ENCODE peak calls at places on chromosomes 7 and 10, in ten cellular contexts. B is mesendoderm; K is A549; S is OCI-LY7; Z is PC-3; Q is stomach; O is CD4-positive, alpha-beta memory T cell; X is IMR-90; H is pancreas; E is heart left ventricle. R is an unnamed sample.

GRCh38 chr7:48424731-48425130 is 253.5 kb downstream of the ABCA13 start:
- DNase-seq in K (peak; percentile 34), Q (no peak), X (peak; percentile 6), S (peak; percentile 57), Z (peak; percentile 75), E (no peak), B (peak; percentile 49), O (no peak), H (no peak), R (no peak)

GRCh38 chr10:34854147-34854601 is 39.1 kb upstream of the PARD3 start:
- DNase-seq in Z (peak; percentile 98), X (peak; percentile 64), E (no peak), B (no peak), S (no peak), H (no peak), O (no peak), K (peak; percentile 64), Q (no peak), R (no peak)

GRCh38 chr10:35027567-35027966 is 62.6 kb downstream of the CUL2 start:
- DNase-seq in K (no peak), O (no peak), E (no peak), S (no peak), X (peak; percentile 39), H (no peak), Z (peak; percentile 88), B (peak; percentile 22), Q (no peak), R (no peak)

GRCh38 chr10:89414146-89414878 is at the start of gene IFIT5:
- DNase-seq in S (peak; percentile 80), E (peak; percentile 75), B (peak; percentile 82), K (peak; percentile 71), H (peak; percentile 60), X (peak; percentile 67), Z (peak; percentile 56), O (peak; percentile 83), Q (peak; percentile 67), R (peak; percentile 83)

GRCh38 chr10:91185239-91185875 is 35.1 kb upstream of the PCGF5 start:
- DNase-seq in S (no peak), Z (peak; percentile 38), X (peak; percentile 81), Q (no peak), K (peak; percentile 48), B (peak; percentile 57), E (peak; percentile 49), O (no peak), H (no peak), R (no peak)

GRCh38 chr10:123906884-123907652 is 15.5 kb upstream of the CPXM2 start:
- DNase-seq in Z (no peak), B (no peak), S (no peak), K (no peak), H (no peak), X (no peak), E (no peak), Q (no peak), O (no peak), R (no peak)

GRCh38 chr10:21122907-21123306 is 225.8 kb upstream of the NEBL start:
- DNase-seq in X (no peak), Q (no peak), E (no peak), Z (no peak), O (no peak), H (no peak), K (no peak), S (no peak), B (no peak), R (no peak)

GRCh38 chr7:69412331-69413146 is 185.7 kb upstream of the AUTS2 start:
- DNase-seq in Q (no peak), O (peak; percentile 2), S (peak; percentile 51), X (no peak), K (peak; percentile 89), H (no peak), Z (no peak), E (peak; percentile 74), B (peak; percentile 88), R (no peak)

GRCh38 chr10:120508393-120508792 is 51.4 kb downstream of the PLPP4 start:
- DNase-seq in H (no peak), Z (peak; percentile 90), K (peak; percentile 13), X (no peak), B (no peak), Q (no peak), E (no peak), S (no peak), O (no peak), R (no peak)

GRCh38 chr7:137418841-137419240 is 75.3 kb upstream of the PTN start:
- DNase-seq in O (no peak), S (no peak), E (no peak), Q (no peak), K (no peak), B (no peak), H (no peak), X (no peak), Z (no peak), R (no peak)

GRCh38 chr10:26621889-26622681 is 75.4 kb upstream of the PDSS1 start:
- DNase-seq in X (peak; percentile 0), O (no peak), B (peak; percentile 51), Z (peak; percentile 13), H (peak; percentile 12), E (peak; percentile 58), K (peak; percentile 18), S (no peak), Q (peak; percentile 85), R (no peak)

GRCh38 chr10:82529064-82529463 is 654.1 kb downstream of the NRG3 start:
- DNase-seq in K (no peak), B (no peak), X (no peak), S (no peak), O (no peak), Z (no peak), H (no peak), E (no peak), Q (no peak), R (no peak)

GRCh38 chr10:98365698-98366530 is 49.1 kb downstream of the PYROXD2 start:
- DNase-seq in O (no peak), K (no peak), H (no peak), Q (no peak), Z (no peak), X (no peak), B (no peak), E (no peak), S (no peak), R (no peak)

GRCh38 chr10:116470768-116471415 is 43.2 kb downstream of the PNLIPRP3 start:
- DNase-seq in B (peak; percentile 83), X (no peak), K (peak; percentile 41), S (peak; percentile 4), E (no peak), O (no peak), Q (no peak), H (peak; percentile 64), Z (peak; percentile 45), R (no peak)
- H3K4me1 ChIP-seq in B (peaks cover 3% of the 10 kb centered on the region), X (no peaks in the 10 kb centered on the region), K (no peaks in the 10 kb centered on the region), S (no peaks in the 10 kb centered on the region), E (no peaks in the 10 kb centered on the region), O (no peaks in the 10 kb centered on the region), Q (no peaks in the 10 kb centered on the region), H (peaks cover 5% of the 10 kb centered on the region), Z (no peaks in the 10 kb centered on the region), R (no peaks in the 10 kb centered on the region)

GRCh38 chr10:75430000-75430763 is 1.2 kb upstream of the LRMDA start:
- DNase-seq in Q (peak; percentile 70), H (peak; percentile 72), E (peak; percentile 81), X (no peak), O (no peak), B (peak; percentile 90), S (peak; percentile 8), Z (no peak), K (peak; percentile 50), R (no peak)
- H3K4me3 ChIP-seq in Q (no peak overlapping the region), H (no peak overlapping the region), E (peak overlapping the region; percentile 69), X (no peak overlapping the region), O (no peak overlapping the region), B (no peak overlapping the region), S (no peak overlapping the region), Z (no peak overlapping the region), K (peak overlapping the region; percentile 64), R (no peak overlapping the region)

DNA sequence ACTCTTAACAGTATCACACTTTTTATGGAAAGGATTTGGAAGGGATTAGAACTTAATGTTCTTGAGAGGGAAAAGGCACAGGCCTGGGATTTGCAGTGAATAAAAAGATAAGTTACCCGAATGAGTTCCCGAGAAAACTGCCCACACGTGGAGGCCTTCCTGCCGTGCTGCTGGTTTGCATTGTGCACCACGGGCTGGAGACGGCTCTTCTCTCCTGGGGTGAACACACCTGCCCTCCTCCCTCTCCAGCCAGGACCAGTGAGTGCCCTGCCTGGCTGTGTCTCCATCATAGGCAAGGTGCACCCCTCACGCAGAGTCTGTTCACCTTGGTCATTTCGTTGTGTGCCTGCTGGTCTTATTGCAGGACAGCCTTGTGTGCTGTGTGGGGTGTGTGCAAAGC is 336.3 kb upstream of the SHH start:
- DNase-seq in Z (no peak), O (no peak), H (no peak), S (no peak), E (no peak), K (no peak), X (no peak), Q (no peak), B (no peak), R (no peak)
- H3K4me1 ChIP-seq in Z (no peaks in the 10 kb centered on the region), O (no peaks in the 10 kb centered on the region), H (peaks cover 8% of the 10 kb centered on the region), S (no peaks in the 10 kb centered on the region), E (no peaks in the 10 kb centered on the region), K (peaks cover 13% of the 10 kb centered on the region), X (no peaks in the 10 kb centered on the region), Q (peaks cover 9% of the 10 kb centered on the region), B (no peaks in the 10 kb centered on the region), R (no peaks in the 10 kb centered on the region)

GRCh38 chr7:55131421-55131929 is 112.7 kb downstream of the EGFR start:
- DNase-seq in O (no peak), S (no peak), B (no peak), H (no peak), Q (no peak), Z (no peak), K (no peak), E (peak; percentile 44), X (peak; percentile 47), R (no peak)
- H3K4me3 ChIP-seq in O (no peak overlapping the region), S (no peak overlapping the region), B (no peak overlapping the region), H (no peak overlapping the region), Q (no peak overlapping the region), Z (no peak overlapping the region), K (no peak overlapping the region), E (no peak overlapping the region), X (no peak overlapping the region), R (no peak overlapping the region)

DNA sequence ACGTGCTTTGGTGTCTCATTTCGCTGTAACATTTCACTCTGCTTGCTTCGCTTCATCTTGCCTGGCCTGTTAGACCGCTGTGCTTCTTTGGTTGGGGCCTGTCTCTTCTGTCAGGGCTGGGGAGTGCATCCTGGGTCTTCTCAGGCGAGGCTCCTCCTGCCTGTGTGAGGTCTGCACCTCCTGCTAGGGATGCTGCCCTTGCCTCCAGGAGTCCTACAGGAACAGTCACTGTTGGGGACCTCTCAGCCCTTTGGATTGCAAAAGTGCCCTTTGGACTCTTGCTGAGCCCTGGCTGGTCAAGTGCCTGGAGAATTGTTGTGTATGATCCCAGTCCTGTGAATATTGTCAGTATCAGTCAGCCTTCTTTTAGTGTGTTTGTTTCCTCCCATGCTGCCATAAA is 84.0 kb downstream of the MDFIC start:
- DNase-seq in S (no peak), O (no peak), E (no peak), X (no peak), K (peak; percentile 48), Q (no peak), H (no peak), B (peak; percentile 67), Z (no peak), R (no peak)
- H3K4me1 ChIP-seq in S (no peaks in the 10 kb centered on the region), O (peaks cover 97% of the 10 kb centered on the region), E (peaks cover 33% of the 10 kb centered on the region), X (peaks cover 8% of the 10 kb centered on the region), K (peaks cover 61% of the 10 kb centered on the region), Q (peaks cover 34% of the 10 kb centered on the region), H (peaks cover 10% of the 10 kb centered on the region), B (peaks cover 8% of the 10 kb centered on the region), Z (peaks cover 32% of the 10 kb centered on the region), R (peaks cover 54% of the 10 kb centered on the region)

R was measured in naive thymus-derived CD4-positive, alpha-beta T cell.